ENCODE peak calls at places on chromosomes 4 and X, in five cellular contexts. One of them, this sample, is unnamed.
A peak's percentile ranks its signal among the peaks of the same experiment; 100 is the strongest.

GRCh38 chr4:119504616-119505015 is 124.0 kb downstream of the PDE5A start:
- DNase-seq in EH: no peak
- DNase-seq in choroid plexus epithelial cell: no peak
- DNase-seq in stimulated activated CD4-positive, alpha-beta T cell treated with anti-CD3 and anti-CD28 coated beads, Interleukin-15, amount 100 ng/mL, for 1 hour: no peak
- DNase-seq in activated CD4-positive, alpha-beta T cell treated with anti-CD3 and anti-CD28 coated beads, Interleukin-2, amount 10 ng/mL, durations not matched to agents 24 days and 14 days: no peak
- DNase-seq in this sample: no peak

GRCh38 chrX:15344106-15344505 is 8.8 kb upstream of the PIGA start:
- DNase-seq in EH: no peak
- DNase-seq in activated CD4-positive, alpha-beta T cell treated with anti-CD3 and anti-CD28 coated beads, Interleukin-2, amount 10 ng/mL, durations not matched to agents 24 days and 14 days: no peak
- DNase-seq in choroid plexus epithelial cell: no peak
- DNase-seq in stimulated activated CD4-positive, alpha-beta T cell treated with anti-CD3 and anti-CD28 coated beads, Interleukin-15, amount 100 ng/mL, for 1 hour: no peak
- DNase-seq in this sample: no peak

GRCh38 chr4:156038772-156039171 is 85.1 kb upstream of the CTSO start:
- DNase-seq in activated CD4-positive, alpha-beta T cell treated with anti-CD3 and anti-CD28 coated beads, Interleukin-2, amount 10 ng/mL, durations not matched to agents 24 days and 14 days: no peak
- DNase-seq in stimulated activated CD4-positive, alpha-beta T cell treated with anti-CD3 and anti-CD28 coated beads, Interleukin-15, amount 100 ng/mL, for 1 hour: no peak
- DNase-seq in EH: no peak
- DNase-seq in choroid plexus epithelial cell: no peak
- DNase-seq in this sample: no peak

GRCh38 chr4:70559216-70559830 is 32.7 kb upstream of the AMBN start:
- DNase-seq in activated CD4-positive, alpha-beta T cell treated with anti-CD3 and anti-CD28 coated beads, Interleukin-2, amount 10 ng/mL, durations not matched to agents 24 days and 14 days: peak; percentile 75
- DNase-seq in stimulated activated CD4-positive, alpha-beta T cell treated with anti-CD3 and anti-CD28 coated beads, Interleukin-15, amount 100 ng/mL, for 1 hour: no peak
- DNase-seq in choroid plexus epithelial cell: peak; percentile 70
- DNase-seq in EH: peak; percentile 49
- DNase-seq in this sample: peak; percentile 52

GRCh38 chr4:2357821-2358745 is 60.4 kb downstream of the ZFYVE28 start:
- DNase-seq in EH: no peak
- DNase-seq in stimulated activated CD4-positive, alpha-beta T cell treated with anti-CD3 and anti-CD28 coated beads, Interleukin-15, amount 100 ng/mL, for 1 hour: no peak
- DNase-seq in choroid plexus epithelial cell: no peak
- DNase-seq in activated CD4-positive, alpha-beta T cell treated with anti-CD3 and anti-CD28 coated beads, Interleukin-2, amount 10 ng/mL, durations not matched to agents 24 days and 14 days: no peak
- DNase-seq in this sample: no peak

GRCh38 chr4:159272341-159273125 is 169.7 kb downstream of the RAPGEF2 start:
- DNase-seq in choroid plexus epithelial cell: peak; percentile 52
- DNase-seq in EH: peak; percentile 62
- DNase-seq in activated CD4-positive, alpha-beta T cell treated with anti-CD3 and anti-CD28 coated beads, Interleukin-2, amount 10 ng/mL, durations not matched to agents 24 days and 14 days: no peak
- DNase-seq in stimulated activated CD4-positive, alpha-beta T cell treated with anti-CD3 and anti-CD28 coated beads, Interleukin-15, amount 100 ng/mL, for 1 hour: no peak
- DNase-seq in this sample: no peak

GRCh38 chr4:8006471-8006870 is 66.8 kb upstream of the AFAP1 start:
- DNase-seq in stimulated activated CD4-positive, alpha-beta T cell treated with anti-CD3 and anti-CD28 coated beads, Interleukin-15, amount 100 ng/mL, for 1 hour: no peak
- DNase-seq in activated CD4-positive, alpha-beta T cell treated with anti-CD3 and anti-CD28 coated beads, Interleukin-2, amount 10 ng/mL, durations not matched to agents 24 days and 14 days: no peak
- DNase-seq in choroid plexus epithelial cell: no peak
- DNase-seq in EH: no peak
- DNase-seq in this sample: no peak

GRCh38 chrX:64190136-64190740 is 15.3 kb downstream of the AMER1 start:
- DNase-seq in stimulated activated CD4-positive, alpha-beta T cell treated with anti-CD3 and anti-CD28 coated beads, Interleukin-15, amount 100 ng/mL, for 1 hour: no peak
- DNase-seq in choroid plexus epithelial cell: no peak
- DNase-seq in EH: no peak
- DNase-seq in activated CD4-positive, alpha-beta T cell treated with anti-CD3 and anti-CD28 coated beads, Interleukin-2, amount 10 ng/mL, durations not matched to agents 24 days and 14 days: no peak
- DNase-seq in this sample: no peak

GRCh38 chrX:63657821-63658220 is 127.2 kb downstream of the ARHGEF9 start:
- DNase-seq in choroid plexus epithelial cell: peak; percentile 87
- DNase-seq in EH: peak; percentile 91
- DNase-seq in stimulated activated CD4-positive, alpha-beta T cell treated with anti-CD3 and anti-CD28 coated beads, Interleukin-15, amount 100 ng/mL, for 1 hour: no peak
- DNase-seq in activated CD4-positive, alpha-beta T cell treated with anti-CD3 and anti-CD28 coated beads, Interleukin-2, amount 10 ng/mL, durations not matched to agents 24 days and 14 days: peak; percentile 12
- DNase-seq in this sample: no peak

GRCh38 chr4:85127653-85128052 is 161.2 kb upstream of the WDFY3 start:
- DNase-seq in activated CD4-positive, alpha-beta T cell treated with anti-CD3 and anti-CD28 coated beads, Interleukin-2, amount 10 ng/mL, durations not matched to agents 24 days and 14 days: no peak
- DNase-seq in choroid plexus epithelial cell: peak; percentile 65
- DNase-seq in stimulated activated CD4-positive, alpha-beta T cell treated with anti-CD3 and anti-CD28 coated beads, Interleukin-15, amount 100 ng/mL, for 1 hour: no peak
- DNase-seq in EH: peak; percentile 28
- DNase-seq in this sample: no peak

GRCh38 chr4:184448828-184449227 is 25.5 kb downstream of the IRF2 start:
- DNase-seq in EH: peak; percentile 63
- DNase-seq in choroid plexus epithelial cell: peak; percentile 87
- DNase-seq in stimulated activated CD4-positive, alpha-beta T cell treated with anti-CD3 and anti-CD28 coated beads, Interleukin-15, amount 100 ng/mL, for 1 hour: no peak
- DNase-seq in activated CD4-positive, alpha-beta T cell treated with anti-CD3 and anti-CD28 coated beads, Interleukin-2, amount 10 ng/mL, durations not matched to agents 24 days and 14 days: peak; percentile 72
- DNase-seq in this sample: peak; percentile 31

GRCh38 chrX:10356979-10357378 is 200.2 kb downstream of the CLCN4 start:
- DNase-seq in EH: peak; percentile 25
- DNase-seq in activated CD4-positive, alpha-beta T cell treated with anti-CD3 and anti-CD28 coated beads, Interleukin-2, amount 10 ng/mL, durations not matched to agents 24 days and 14 days: no peak
- DNase-seq in stimulated activated CD4-positive, alpha-beta T cell treated with anti-CD3 and anti-CD28 coated beads, Interleukin-15, amount 100 ng/mL, for 1 hour: no peak
- DNase-seq in choroid plexus epithelial cell: no peak
- DNase-seq in this sample: no peak

GRCh38 chrX:134821370-134821769 is 163.1 kb upstream of the PLAC1 start:
- DNase-seq in choroid plexus epithelial cell: peak; percentile 51
- DNase-seq in stimulated activated CD4-positive, alpha-beta T cell treated with anti-CD3 and anti-CD28 coated beads, Interleukin-15, amount 100 ng/mL, for 1 hour: no peak
- DNase-seq in activated CD4-positive, alpha-beta T cell treated with anti-CD3 and anti-CD28 coated beads, Interleukin-2, amount 10 ng/mL, durations not matched to agents 24 days and 14 days: no peak
- DNase-seq in EH: peak; percentile 77
- DNase-seq in this sample: no peak

GRCh38 chr4:74933562-74934015 is 673 bp downstream of the PARM1 start:
- DNase-seq in choroid plexus epithelial cell: peak; percentile 2
- DNase-seq in EH: no peak
- DNase-seq in activated CD4-positive, alpha-beta T cell treated with anti-CD3 and anti-CD28 coated beads, Interleukin-2, amount 10 ng/mL, durations not matched to agents 24 days and 14 days: peak; percentile 55
- DNase-seq in stimulated activated CD4-positive, alpha-beta T cell treated with anti-CD3 and anti-CD28 coated beads, Interleukin-15, amount 100 ng/mL, for 1 hour: no peak
- DNase-seq in this sample: no peak

GRCh38 chrX:41441934-41442823 is 5.0 kb upstream of the NYX start:
- DNase-seq in EH: peak; percentile 84
- DNase-seq in choroid plexus epithelial cell: peak; percentile 84
- DNase-seq in activated CD4-positive, alpha-beta T cell treated with anti-CD3 and anti-CD28 coated beads, Interleukin-2, amount 10 ng/mL, durations not matched to agents 24 days and 14 days: peak; percentile 97
- DNase-seq in stimulated activated CD4-positive, alpha-beta T cell treated with anti-CD3 and anti-CD28 coated beads, Interleukin-15, amount 100 ng/mL, for 1 hour: peak; percentile 80
- DNase-seq in this sample: peak; percentile 80

GRCh38 chr4:14871676-14872430 is 130.4 kb upstream of the CPEB2 start:
- DNase-seq in stimulated activated CD4-positive, alpha-beta T cell treated with anti-CD3 and anti-CD28 coated beads, Interleukin-15, amount 100 ng/mL, for 1 hour: no peak
- DNase-seq in choroid plexus epithelial cell: no peak
- DNase-seq in EH: peak; percentile 19
- DNase-seq in activated CD4-positive, alpha-beta T cell treated with anti-CD3 and anti-CD28 coated beads, Interleukin-2, amount 10 ng/mL, durations not matched to agents 24 days and 14 days: peak; percentile 71
- DNase-seq in this sample: no peak

GRCh38 chrX:151680805-151681204 is 14.5 kb upstream of the PRRG3 start:
- DNase-seq in choroid plexus epithelial cell: peak; percentile 39
- DNase-seq in stimulated activated CD4-positive, alpha-beta T cell treated with anti-CD3 and anti-CD28 coated beads, Interleukin-15, amount 100 ng/mL, for 1 hour: peak; percentile 30
- DNase-seq in activated CD4-positive, alpha-beta T cell treated with anti-CD3 and anti-CD28 coated beads, Interleukin-2, amount 10 ng/mL, durations not matched to agents 24 days and 14 days: peak; percentile 83
- DNase-seq in EH: peak; percentile 30
- DNase-seq in this sample: peak; percentile 29

GRCh38 chr4:95304898-95305297 is 243.9 kb downstream of the UNC5C start:
- DNase-seq in activated CD4-positive, alpha-beta T cell treated with anti-CD3 and anti-CD28 coated beads, Interleukin-2, amount 10 ng/mL, durations not matched to agents 24 days and 14 days: no peak
- DNase-seq in EH: no peak
- DNase-seq in choroid plexus epithelial cell: peak; percentile 83
- DNase-seq in stimulated activated CD4-positive, alpha-beta T cell treated with anti-CD3 and anti-CD28 coated beads, Interleukin-15, amount 100 ng/mL, for 1 hour: no peak
- DNase-seq in this sample: no peak

GRCh38 chrX:153953342-153953830 is 8.9 kb upstream of the RENBP start:
- DNase-seq in choroid plexus epithelial cell: peak; percentile 62
- DNase-seq in stimulated activated CD4-positive, alpha-beta T cell treated with anti-CD3 and anti-CD28 coated beads, Interleukin-15, amount 100 ng/mL, for 1 hour: peak; percentile 64
- DNase-seq in EH: peak; percentile 72
- DNase-seq in activated CD4-positive, alpha-beta T cell treated with anti-CD3 and anti-CD28 coated beads, Interleukin-2, amount 10 ng/mL, durations not matched to agents 24 days and 14 days: peak; percentile 93
- DNase-seq in this sample: peak; percentile 69

GRCh38 chr4:54254915-54255246 is 25.8 kb downstream of the PDGFRA start:
- DNase-seq in EH: no peak
- DNase-seq in choroid plexus epithelial cell: peak; percentile 42
- DNase-seq in activated CD4-positive, alpha-beta T cell treated with anti-CD3 and anti-CD28 coated beads, Interleukin-2, amount 10 ng/mL, durations not matched to agents 24 days and 14 days: no peak
- DNase-seq in stimulated activated CD4-positive, alpha-beta T cell treated with anti-CD3 and anti-CD28 coated beads, Interleukin-15, amount 100 ng/mL, for 1 hour: no peak
- DNase-seq in this sample: no peak

GRCh38 chr4:20421586-20421985 is 169.9 kb downstream of the SLIT2 start:
- DNase-seq in EH: peak; percentile 27
- DNase-seq in stimulated activated CD4-positive, alpha-beta T cell treated with anti-CD3 and anti-CD28 coated beads, Interleukin-15, amount 100 ng/mL, for 1 hour: no peak
- DNase-seq in choroid plexus epithelial cell: peak; percentile 66
- DNase-seq in activated CD4-positive, alpha-beta T cell treated with anti-CD3 and anti-CD28 coated beads, Interleukin-2, amount 10 ng/mL, durations not matched to agents 24 days and 14 days: no peak
- DNase-seq in this sample: no peak

GRCh38 chr4:169484485-169484884 is 127.9 kb downstream of the NEK1 start:
- DNase-seq in activated CD4-positive, alpha-beta T cell treated with anti-CD3 and anti-CD28 coated beads, Interleukin-2, amount 10 ng/mL, durations not matched to agents 24 days and 14 days: no peak
- DNase-seq in stimulated activated CD4-positive, alpha-beta T cell treated with anti-CD3 and anti-CD28 coated beads, Interleukin-15, amount 100 ng/mL, for 1 hour: no peak
- DNase-seq in choroid plexus epithelial cell: peak; percentile 27
- DNase-seq in EH: peak; percentile 39
- DNase-seq in this sample: no peak

GRCh38 chr4:149997881-149998421 is 80.3 kb upstream of the DCLK2 start:
- DNase-seq in choroid plexus epithelial cell: peak; percentile 37
- DNase-seq in EH: peak; percentile 70
- DNase-seq in activated CD4-positive, alpha-beta T cell treated with anti-CD3 and anti-CD28 coated beads, Interleukin-2, amount 10 ng/mL, durations not matched to agents 24 days and 14 days: peak; percentile 49
- DNase-seq in stimulated activated CD4-positive, alpha-beta T cell treated with anti-CD3 and anti-CD28 coated beads, Interleukin-15, amount 100 ng/mL, for 1 hour: no peak
- DNase-seq in this sample: no peak

GRCh38 chrX:89034679-89035078 is 287.7 kb downstream of the CPXCR1 start:
- DNase-seq in stimulated activated CD4-positive, alpha-beta T cell treated with anti-CD3 and anti-CD28 coated beads, Interleukin-15, amount 100 ng/mL, for 1 hour: no peak
- DNase-seq in EH: no peak
- DNase-seq in choroid plexus epithelial cell: no peak
- DNase-seq in activated CD4-positive, alpha-beta T cell treated with anti-CD3 and anti-CD28 coated beads, Interleukin-2, amount 10 ng/mL, durations not matched to agents 24 days and 14 days: no peak
- DNase-seq in this sample: no peak

GRCh38 chr4:186953601-186954260 is 230.1 kb upstream of the FAT1 start:
- DNase-seq in EH: peak; percentile 61
- DNase-seq in activated CD4-positive, alpha-beta T cell treated with anti-CD3 and anti-CD28 coated beads, Interleukin-2, amount 10 ng/mL, durations not matched to agents 24 days and 14 days: no peak
- DNase-seq in choroid plexus epithelial cell: no peak
- DNase-seq in stimulated activated CD4-positive, alpha-beta T cell treated with anti-CD3 and anti-CD28 coated beads, Interleukin-15, amount 100 ng/mL, for 1 hour: no peak
- DNase-seq in this sample: no peak

GRCh38 chr4:38180456-38180855 is 220.3 kb downstream of the PTTG2 start:
- DNase-seq in choroid plexus epithelial cell: peak; percentile 22
- DNase-seq in stimulated activated CD4-positive, alpha-beta T cell treated with anti-CD3 and anti-CD28 coated beads, Interleukin-15, amount 100 ng/mL, for 1 hour: no peak
- DNase-seq in EH: no peak
- DNase-seq in activated CD4-positive, alpha-beta T cell treated with anti-CD3 and anti-CD28 coated beads, Interleukin-2, amount 10 ng/mL, durations not matched to agents 24 days and 14 days: no peak
- DNase-seq in this sample: no peak

GRCh38 chrX:133229361-133229760 is 11.2 kb upstream of the TFDP3 start:
- DNase-seq in EH: no peak
- DNase-seq in stimulated activated CD4-positive, alpha-beta T cell treated with anti-CD3 and anti-CD28 coated beads, Interleukin-15, amount 100 ng/mL, for 1 hour: no peak
- DNase-seq in activated CD4-positive, alpha-beta T cell treated with anti-CD3 and anti-CD28 coated beads, Interleukin-2, amount 10 ng/mL, durations not matched to agents 24 days and 14 days: no peak
- DNase-seq in choroid plexus epithelial cell: peak; percentile 23
- DNase-seq in this sample: no peak